ENCODE peak calls at places on chromosomes 7 and 10, in eight cellular contexts. S is left ventricle myocardium superior; U is lower lobe of right lung; J is activated CD8-positive, alpha-beta memory T cell treated with anti-CD3 and anti-CD28 coated beads for 24 hours; K is activated T-cell treated with anti-CD3 and anti-CD28 coated beads for 1 hour; A is activated T-helper 1 cell treated with anti-CD3 and anti-CD28 coated beads, Interleukin-12 subunit alpha, Interleukin-12 subunit beta, Interleukin-2, Interleukin-4 antibody, amounts not matched to agents 30 ng/mL and 10 ng/mL and 1 ng/mL, durations not matched to agents 14 hours and 24 hours and 36 hours; V is neural progenitor cell; X is cardiac fibroblast. F is an unnamed sample.
A peak's percentile ranks its signal among the peaks of the same experiment; 100 is the strongest.

GRCh38 chr7:1851731-1852531 is 181.9 kb downstream of the ELFN1 start:
- DNase-seq in J (no peak), U (peak; percentile 37), S (peak; percentile 28), A (no peak), K (no peak), X (no peak), V (no peak), F (no peak)

GRCh38 chr10:33914746-33915145 is 580.3 kb upstream of the NRP1 start:
- DNase-seq in A (no peak), J (no peak), K (no peak), S (no peak), X (no peak), V (no peak), U (no peak), F (no peak)

GRCh38 chr7:30894866-30895408 is 16.7 kb upstream of the AQP1 start:
- DNase-seq in V (peak; percentile 31), U (no peak), S (no peak), A (no peak), X (no peak), J (no peak), K (no peak), F (peak; percentile 41)

GRCh38 chr10:123665371-123666286 is 526 bp upstream of the GPR26 start:
- DNase-seq in U (no peak), V (peak; percentile 25), S (no peak), A (no peak), K (no peak), J (no peak), X (no peak), F (no peak)

GRCh38 chr7:7100432-7100849 is 81.9 kb upstream of the C1GALT1 start:
- DNase-seq in X (no peak), S (no peak), V (peak; percentile 68), A (no peak), U (no peak), J (no peak), K (no peak), F (peak; percentile 29)

GRCh38 chr7:44276571-44277101 is 48.8 kb downstream of the CAMK2B start:
- DNase-seq in X (no peak), U (peak; percentile 28), K (no peak), J (no peak), V (no peak), A (no peak), S (peak; percentile 11), F (no peak)

GRCh38 chr7:66930341-66930740 is 9.3 kb downstream of the TMEM248 start:
- DNase-seq in S (no peak), V (peak; percentile 83), J (no peak), A (no peak), K (no peak), U (no peak), X (peak; percentile 28), F (peak; percentile 61)

GRCh38 chr7:107387077-107387476 is 82.8 kb upstream of the GPR22 start:
- DNase-seq in K (no peak), J (no peak), A (no peak), X (peak; percentile 58), U (no peak), V (peak; percentile 44), S (peak; percentile 73), F (peak; percentile 40)

GRCh38 chr7:34060548-34060947 is 155.2 kb downstream of the BMPER start:
- DNase-seq in V (no peak), K (no peak), A (no peak), S (no peak), X (peak; percentile 93), U (no peak), J (no peak), F (peak; percentile 84)

GRCh38 chr7:44167920-44168319 is 21.3 kb downstream of the GCK start:
- DNase-seq in J (no peak), S (no peak), X (no peak), V (no peak), U (no peak), K (no peak), A (no peak), F (no peak)

GRCh38 chr10:106555599-106555998 is 608.9 kb downstream of the SORCS1 start:
- DNase-seq in V (peak; percentile 20), U (no peak), J (no peak), A (no peak), X (peak; percentile 13), K (no peak), S (no peak), F (no peak)

GRCh38 chr10:11154809-11155208 is 137.1 kb downstream of the CELF2 start:
- DNase-seq in S (no peak), X (no peak), V (peak; percentile 16), J (no peak), A (no peak), U (no peak), K (no peak), F (no peak)

GRCh38 chr7:46493196-46493595 is 572.1 kb upstream of the IGFBP3 start:
- DNase-seq in U (no peak), K (no peak), X (no peak), V (no peak), S (no peak), J (no peak), A (no peak), F (no peak)

GRCh38 chr7:56092789-56093531 is at the start of gene PHKG1:
- DNase-seq in V (no peak), X (peak; percentile 90), A (no peak), U (peak; percentile 65), K (no peak), S (peak; percentile 91), J (no peak), F (peak; percentile 67)

GRCh38 chr10:133440633-133441285 is 13.0 kb upstream of the SCART1 start:
- DNase-seq in J (no peak), S (no peak), K (no peak), A (no peak), U (no peak), V (no peak), X (no peak), F (no peak)

GRCh38 chr7:152173372-152174070 is 148.0 kb downstream of the GALNT11 start:
- DNase-seq in X (no peak), K (no peak), S (no peak), A (no peak), J (no peak), V (no peak), U (no peak), F (no peak)